ENCODE peak calls at places on chromosomes 5 and 9, in nine cellular contexts. W is A549, K is stomach, H is tibial nerve, V is endothelial cell of umbilical vein, R is IMR-90, L is heart left ventricle, X is transverse colon, E is GM12892. O is an unnamed sample.

GRCh38 chr9:79447760-79448159 is 124.0 kb upstream of the TLE4 start:
- DNase-seq in W (peak; percentile 11), K (no peak), H (no peak), V (no peak), R (no peak), L (no peak), X (no peak), E (no peak), O (no peak)

GRCh38 chr9:2722715-2723114 is 5.4 kb downstream of the KCNV2 start:
- DNase-seq in W (no peak), K (no peak), H (no peak), V (no peak), R (peak; percentile 59), L (no peak), X (no peak), E (no peak), O (no peak)

GRCh38 chr9:114076237-114077161 is 1.6 kb downstream of the AMBP start:
- DNase-seq in W (no peak), K (no peak), H (no peak), V (no peak), R (no peak), L (no peak), X (no peak), E (no peak), O (no peak)

GRCh38 chr5:89213584-89213983 is 330.6 kb upstream of the MEF2C start:
- DNase-seq in W (no peak), K (no peak), H (no peak), V (no peak), R (peak; percentile 60), L (no peak), X (no peak), E (no peak), O (no peak)

GRCh38 chr5:33272288-33272687 is 168.5 kb upstream of the TARS1 start:
- DNase-seq in W (peak; percentile 76), K (no peak), H (no peak), V (peak; percentile 94), R (peak; percentile 94), L (no peak), X (no peak), E (no peak), O (no peak)

GRCh38 chr9:21381752-21382339 is 3.4 kb downstream of the IFNA2 start:
- DNase-seq in W (peak; percentile 46), K (no peak), H (no peak), V (no peak), R (no peak), L (no peak), X (no peak), E (peak; percentile 18), O (no peak)

GRCh38 chr9:79574716-79575242 is 3.0 kb downstream of the TLE4 start:
- DNase-seq in W (no peak), K (no peak), H (no peak), V (no peak), R (peak; percentile 33), L (no peak), X (no peak), E (no peak), O (no peak)

GRCh38 chr5:108983456-108984092 is 235.9 kb downstream of the FER start:
- DNase-seq in W (no peak), K (no peak), H (no peak), V (no peak), R (peak; percentile 71), L (no peak), X (no peak), E (no peak), O (no peak)

GRCh38 chr9:27362447-27363210 is 65.7 kb upstream of the EQTN start:
- DNase-seq in W (no peak), K (no peak), H (no peak), V (no peak), R (no peak), L (no peak), X (no peak), E (no peak), O (no peak)

GRCh38 chr9:70322096-70322495 is 63.3 kb downstream of the SMC5 start:
- DNase-seq in W (no peak), K (no peak), H (no peak), V (no peak), R (no peak), L (no peak), X (no peak), E (no peak), O (no peak)

GRCh38 chr5:140189977-140190867 is 15.2 kb downstream of the CYSTM1 start:
- DNase-seq in W (no peak), K (no peak), H (no peak), V (peak; percentile 82), R (peak; percentile 78), L (no peak), X (no peak), E (no peak), O (no peak)

GRCh38 chr5:10600629-10601245 is 36.9 kb downstream of the ANKRD33B start:
- DNase-seq in W (no peak), K (no peak), H (no peak), V (no peak), R (no peak), L (no peak), X (no peak), E (no peak), O (no peak)

GRCh38 chr5:138303365-138303764 is 28.2 kb downstream of the CDC25C start:
- DNase-seq in W (no peak), K (no peak), H (no peak), V (peak; percentile 12), R (peak; percentile 68), L (no peak), X (no peak), E (no peak), O (no peak)

GRCh38 chr5:143084452-143084851 is 314.3 kb downstream of the ARHGAP26 start:
- DNase-seq in W (no peak), K (no peak), H (no peak), V (no peak), R (no peak), L (no peak), X (peak; percentile 62), E (no peak), O (no peak)

GRCh38 chr5:82334085-82334680 is 56.0 kb upstream of the RPS23 start:
- DNase-seq in W (no peak), K (no peak), H (no peak), V (no peak), R (no peak), L (no peak), X (no peak), E (no peak), O (no peak)

GRCh38 chr5:139650689-139651501 is 2.7 kb downstream of the CXXC5 start:
- DNase-seq in W (peak; percentile 56), K (peak; percentile 85), H (no peak), V (no peak), R (no peak), L (peak; percentile 65), X (peak; percentile 47), E (no peak), O (no peak)

DNA sequence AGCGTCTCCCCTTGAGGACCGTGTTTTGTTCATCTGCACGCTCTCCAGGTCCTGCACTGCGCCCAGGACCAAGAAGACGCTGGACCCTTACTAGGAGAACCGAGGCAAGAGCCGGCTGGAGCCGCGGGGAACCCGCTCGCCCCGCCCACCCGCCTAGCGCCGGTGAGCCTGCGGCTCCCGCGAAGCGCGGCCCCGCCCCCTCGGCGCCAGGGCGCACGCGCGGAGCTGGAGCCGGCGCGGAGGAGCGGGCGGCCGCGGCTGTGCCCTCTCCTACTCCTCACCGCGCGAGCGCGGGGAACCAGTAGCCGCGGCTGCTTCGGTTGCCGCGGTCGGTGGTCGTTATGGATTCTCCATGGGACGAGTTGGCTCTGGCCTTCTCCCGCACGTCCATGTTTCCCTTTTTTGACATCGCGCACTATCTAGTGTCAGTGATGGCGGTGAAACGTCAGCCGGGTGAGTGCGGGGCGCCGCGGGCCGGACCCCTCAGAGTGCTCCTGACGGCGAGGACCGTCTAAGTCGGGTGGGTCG is at the start of gene TMEM38B:
- DNase-seq in W (peak; percentile 59), K (peak; percentile 86), H (peak; percentile 36), V (peak; percentile 79), R (peak; percentile 58), L (peak; percentile 87), X (peak; percentile 88), E (peak; percentile 81), O (peak; percentile 71)
- TF ChIP-seq POLR2A in W (peak; percentile 63), K (no peak), H (peak; percentile 66), V (peak; percentile 38), R (no peak), L (no peak), X (peak; percentile 13), E (peak; percentile 74), O (peak; percentile 65)

GRCh38 chr9:107173422-107174180 is 109.5 kb upstream of the RAD23B start:
- DNase-seq in W (no peak), K (no peak), H (no peak), V (no peak), R (no peak), L (no peak), X (no peak), E (no peak), O (no peak)
- TF ChIP-seq POLR2A in W (no peak), K (no peak), H (no peak), V (no peak), R (no peak), L (no peak), X (no peak), E (no peak), O (no peak)

GRCh38 chr5:1463326-1464095 is 18.3 kb upstream of the SLC6A3 start:
- DNase-seq in W (no peak), K (no peak), H (no peak), V (no peak), R (no peak), L (no peak), X (no peak), E (no peak), O (no peak)

GRCh38 chr5:1461396-1461795 is 16.2 kb upstream of the SLC6A3 start:
- DNase-seq in W (no peak), K (no peak), H (no peak), V (no peak), R (no peak), L (no peak), X (no peak), E (no peak), O (no peak)

GRCh38 chr5:1464096-1464446 is 18.8 kb upstream of the SLC6A3 start:
- DNase-seq in W (no peak), K (no peak), H (no peak), V (no peak), R (no peak), L (no peak), X (no peak), E (no peak), O (no peak)

GRCh38 chr5:1464511-1464910 is 19.3 kb upstream of the SLC6A3 start:
- DNase-seq in W (no peak), K (no peak), H (no peak), V (no peak), R (no peak), L (no peak), X (no peak), E (no peak), O (no peak)

DNA sequence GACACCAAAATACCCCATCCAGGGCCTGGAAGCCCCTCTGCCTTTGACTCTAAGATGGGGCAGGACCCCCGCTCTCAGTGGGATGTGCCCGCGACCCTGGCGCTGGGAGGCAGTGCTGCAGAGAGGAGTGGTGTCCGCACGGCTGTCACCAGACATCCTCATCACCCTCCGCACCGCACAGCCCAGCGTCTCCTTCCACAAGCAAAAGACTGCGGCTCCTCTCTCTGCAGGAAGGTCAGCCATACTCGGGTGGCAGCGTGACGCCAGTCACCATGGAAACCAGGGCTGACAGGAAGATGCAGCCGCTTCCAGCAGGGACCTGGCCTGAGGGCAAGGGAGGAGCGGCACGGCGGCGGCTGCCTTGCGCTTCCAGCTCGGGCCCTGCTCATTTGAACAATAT is 17.1 kb upstream of the SLC6A3 start:
- DNase-seq in W (no peak), K (no peak), H (no peak), V (no peak), R (no peak), L (no peak), X (no peak), E (no peak), O (no peak)
- TF ChIP-seq POLR2A in W (no peak), K (no peak), H (no peak), V (no peak), R (no peak), L (no peak), X (no peak), E (no peak), O (no peak)

GRCh38 chr9:105191508-105192118 is 52.8 kb upstream of the SLC44A1 start:
- DNase-seq in W (peak; percentile 89), K (no peak), H (no peak), V (no peak), R (no peak), L (no peak), X (no peak), E (no peak), O (peak; percentile 24)
- TF ChIP-seq POLR2A in W (no peak), K (no peak), H (no peak), V (no peak), R (no peak), L (no peak), X (no peak), E (no peak), O (no peak)

O was measured in uterus.